ENCODE peak calls at places on chromosome 16, in six cellular contexts. I is AG08395; T is AML-193; K is Caco-2; Z is stimulated activated CD4-positive, alpha-beta T cell treated with anti-CD3 and anti-CD28 coated beads, TNF-alpha, amount 100 ng/mL, for 4 hours; V is hypothalamus. U is an unnamed sample.

GRCh38 chr16:66911112-66911511 is 7.6 kb downstream of the CDH16 start:
- DNase-seq in I (no peak), T (no peak), K (no peak), Z (no peak), V (no peak), U (no peak)

GRCh38 chr16:10981697-10982216 is 37.4 kb downstream of the CLEC16A start:
- DNase-seq in I (no peak), T (peak), K (peak), Z (no peak), V (no peak), U (peak)

GRCh38 chr16:57999971-58000705 is at the start of gene ZNF319:
- DNase-seq in I (peak), T (no peak), K (no peak), Z (no peak), V (no peak), U (no peak)

GRCh38 chr16:69762843-69763556 is 868 bp downstream of the WWP2 start:
- DNase-seq in I (peak), T (peak), K (no peak), Z (no peak), V (no peak), U (peak)

GRCh38 chr16:54066451-54067056 is 220.0 kb downstream of the IRX3 start:
- DNase-seq in I (no peak), T (no peak), K (no peak), Z (no peak), V (no peak), U (peak)

GRCh38 chr16:49287572-49287971 is 5.9 kb upstream of the CBLN1 start:
- DNase-seq in I (no peak), T (no peak), K (no peak), Z (no peak), V (no peak), U (no peak)

GRCh38 chr16:50354629-50355456 is 13.9 kb downstream of the BRD7 start:
- DNase-seq in I (peak), T (peak), K (no peak), Z (no peak), V (no peak), U (no peak)

GRCh38 chr16:80544326-80544725 is 3.5 kb downstream of the DYNLRB2 start:
- DNase-seq in I (no peak), T (no peak), K (no peak), Z (no peak), V (no peak), U (no peak)

GRCh38 chr16:61432421-61432820 is 603.8 kb downstream of the CDH8 start:
- DNase-seq in I (no peak), T (no peak), K (no peak), Z (no peak), V (no peak), U (no peak)

GRCh38 chr16:22186517-22186916 is 19.6 kb upstream of the EEF2K start:
- DNase-seq in I (no peak), T (no peak), K (no peak), Z (no peak), V (no peak), U (no peak)

GRCh38 chr16:88941051-88941932 is 35.7 kb downstream of the CBFA2T3 start:
- DNase-seq in I (no peak), T (no peak), K (no peak), Z (no peak), V (no peak), U (no peak)

GRCh38 chr16:86946396-86946795 is 368.0 kb downstream of the FOXL1 start:
- DNase-seq in I (peak), T (no peak), K (peak), Z (no peak), V (no peak), U (peak)

GRCh38 chr16:29974291-29975133 is 844 bp downstream of the TAOK2 start:
- DNase-seq in I (peak), T (peak), K (no peak), Z (no peak), V (no peak), U (no peak)

GRCh38 chr16:10805362-10805761 is 13.2 kb downstream of the TVP23A start:
- DNase-seq in I (no peak), T (no peak), K (no peak), Z (no peak), V (no peak), U (no peak)

GRCh38 chr16:4947722-4948503 is 10.2 kb upstream of the SEC14L5 start:
- DNase-seq in I (no peak), T (peak), K (peak), Z (no peak), V (no peak), U (peak)

GRCh38 chr16:70582280-70582978 is 58.8 kb downstream of the SF3B3 start:
- DNase-seq in I (no peak), T (no peak), K (no peak), Z (no peak), V (no peak), U (no peak)

GRCh38 chr16:11743308-11744074 is 834 bp upstream of the TXNDC11 start:
- DNase-seq in I (peak), T (peak), K (peak), Z (no peak), V (no peak), U (peak)

GRCh38 chr16:76235025-76235424 is 42.2 kb upstream of the CNTNAP4 start:
- DNase-seq in I (no peak), T (no peak), K (no peak), Z (no peak), V (no peak), U (no peak)

GRCh38 chr16:86045601-86045971 is 146.6 kb downstream of the IRF8 start:
- DNase-seq in I (no peak), T (no peak), K (peak), Z (no peak), V (no peak), U (no peak)

GRCh38 chr16:84758627-84759026 is 58.8 kb downstream of the USP10 start:
- DNase-seq in I (no peak), T (no peak), K (no peak), Z (no peak), V (no peak), U (no peak)

GRCh38 chr16:2792945-2793344 is 5.3 kb upstream of the PRSS41 start:
- DNase-seq in I (no peak), T (no peak), K (no peak), Z (no peak), V (no peak), U (no peak)

GRCh38 chr16:30499284-30499683 is 26.7 kb downstream of the ITGAL start:
- DNase-seq in I (no peak), T (no peak), K (no peak), Z (no peak), V (no peak), U (no peak)

GRCh38 chr16:9383281-9383680 is 291.8 kb downstream of the HAPSTR1 start:
- DNase-seq in I (no peak), T (no peak), K (no peak), Z (no peak), V (no peak), U (no peak)

GRCh38 chr16:3999479-3999868 is 116.8 kb downstream of the ADCY9 start:
- DNase-seq in I (peak), T (no peak), K (no peak), Z (no peak), V (no peak), U (no peak)

GRCh38 chr16:49592507-49593422 is 219.2 kb downstream of the C16orf78 start:
- DNase-seq in I (peak), T (no peak), K (no peak), Z (peak), V (no peak), U (peak)

GRCh38 chr16:5982979-5983378 is 885.4 kb upstream of the EEF2KMT start:
- DNase-seq in I (no peak), T (no peak), K (no peak), Z (no peak), V (no peak), U (no peak)

GRCh38 chr16:590165-590874 is 454 bp downstream of the RAB40C start:
- DNase-seq in I (peak), T (peak), K (no peak), Z (no peak), V (no peak), U (no peak)

GRCh38 chr16:19860146-19861030 is 24.3 kb downstream of the GPRC5B start:
- DNase-seq in I (peak), T (no peak), K (no peak), Z (no peak), V (no peak), U (no peak)

GRCh38 chr16:87644186-87644585 is 41.9 kb downstream of the JPH3 start:
- DNase-seq in I (no peak), T (no peak), K (no peak), Z (no peak), V (no peak), U (no peak)

GRCh38 chr16:12059216-12059769 is 82.8 kb downstream of the SNX29 start:
- DNase-seq in I (no peak), T (no peak), K (no peak), Z (no peak), V (no peak), U (peak)

GRCh38 chr16:81275064-81275532 is 36.6 kb downstream of the BCO1 start:
- DNase-seq in I (no peak), T (no peak), K (peak), Z (no peak), V (no peak), U (no peak)

GRCh38 chr16:17282247-17282646 is 188.5 kb downstream of the XYLT1 start:
- DNase-seq in I (no peak), T (no peak), K (no peak), Z (no peak), V (no peak), U (no peak)

GRCh38 chr16:4265676-4266075 is 7.1 kb downstream of the TFAP4 start:
- DNase-seq in I (no peak), T (no peak), K (no peak), Z (no peak), V (no peak), U (no peak)

GRCh38 chr16:84720180-84720579 is 20.4 kb downstream of the USP10 start:
- DNase-seq in I (peak), T (no peak), K (no peak), Z (no peak), V (no peak), U (no peak)

GRCh38 chr16:64952177-64952576 is 169.7 kb downstream of the CDH11 start:
- DNase-seq in I (peak), T (no peak), K (no peak), Z (no peak), V (no peak), U (no peak)

GRCh38 chr16:78490847-78491246 is 391.4 kb downstream of the WWOX start:
- DNase-seq in I (no peak), T (no peak), K (no peak), Z (no peak), V (peak), U (no peak)

GRCh38 chr16:4891886-4892216 is 44.6 kb downstream of the UBN1 start:
- DNase-seq in I (peak), T (no peak), K (no peak), Z (no peak), V (no peak), U (no peak)

U was measured in HepG2.